ENCODE peak calls at places on chromosomes 2 and 18, in six cellular contexts. W is colonic mucosa, X is astrocyte, Y is brain microvascular endothelial cell, I is mucosa of descending colon, U is epithelial cell of proximal tubule. Z is an unnamed sample.

GRCh38 chr2:3738454-3738853 is 35.1 kb downstream of the DCDC2C start:
- DNase-seq in X (no peak), W (no peak), Y (peak), I (no peak), U (no peak), Z (no peak)

GRCh38 chr2:47738331-47738730 is 44.6 kb upstream of the MSH6 start:
- DNase-seq in W (no peak), Y (no peak), X (no peak), I (no peak), U (no peak), Z (no peak)

GRCh38 chr2:102826904-102827303 is 65.1 kb downstream of the TMEM182 start:
- DNase-seq in W (no peak), U (no peak), Y (peak), I (no peak), X (peak), Z (no peak)

GRCh38 chr2:150528861-150529801 is 41.7 kb upstream of the RND3 start:
- DNase-seq in W (no peak), Y (peak), U (peak), I (no peak), X (peak), Z (no peak)

GRCh38 chr18:35436076-35436649 is 59.0 kb upstream of the ZNF396 start:
- DNase-seq in I (no peak), W (no peak), X (peak), U (no peak), Y (peak), Z (no peak)

GRCh38 chr18:31723998-31724711 is 36.5 kb downstream of the SLC25A52 start:
- DNase-seq in Y (no peak), W (no peak), X (peak), I (no peak), U (no peak), Z (no peak)

GRCh38 chr2:72128843-72129227 is 18.8 kb downstream of the CYP26B1 start:
- DNase-seq in W (peak), X (no peak), I (no peak), U (no peak), Y (no peak), Z (no peak)

GRCh38 chr2:39378968-39379367 is 58.1 kb downstream of the MAP4K3 start:
- DNase-seq in X (peak), I (no peak), Y (no peak), W (no peak), U (no peak), Z (no peak)

GRCh38 chr2:162072976-162073775 is 839 bp downstream of the DPP4 start:
- DNase-seq in I (no peak), U (no peak), W (peak), Y (no peak), X (no peak), Z (peak)

GRCh38 chr2:96923810-96924774 is 54.2 kb upstream of the SEMA4C start:
- DNase-seq in I (peak), W (no peak), Y (no peak), U (no peak), X (no peak), Z (no peak)

GRCh38 chr2:223941579-223942277 is 3.4 kb downstream of the WDFY1 start:
- DNase-seq in I (no peak), Y (peak), W (no peak), U (no peak), X (peak), Z (peak)

GRCh38 chr2:53782681-53783080 is 4.1 kb downstream of the ASB3 start:
- DNase-seq in X (no peak), W (no peak), I (no peak), U (no peak), Y (no peak), Z (no peak)

GRCh38 chr2:144454466-144455287 is 65.2 kb downstream of the ZEB2 start:
- DNase-seq in I (no peak), U (no peak), W (no peak), X (no peak), Y (no peak), Z (no peak)

GRCh38 chr18:78518805-78519204 is 460.8 kb upstream of the SALL3 start:
- DNase-seq in W (no peak), Y (no peak), U (no peak), X (no peak), I (no peak), Z (no peak)

GRCh38 chr2:214533511-214533910 is 122.7 kb downstream of the VWC2L start:
- DNase-seq in X (peak), Y (no peak), U (no peak), W (no peak), I (no peak), Z (no peak)

GRCh38 chr2:119182046-119182445 is 23.5 kb upstream of the C1QL2 start:
- DNase-seq in Y (no peak), W (no peak), I (no peak), U (no peak), X (no peak), Z (no peak)

GRCh38 chr2:215919624-215920243 is 93.6 kb downstream of the MREG start:
- DNase-seq in U (no peak), Y (no peak), I (no peak), W (no peak), X (no peak), Z (no peak)

GRCh38 chr2:226911932-226912331 is 76.1 kb downstream of the RHBDD1 start:
- DNase-seq in W (no peak), X (peak), I (no peak), Y (peak), U (no peak), Z (no peak)

GRCh38 chr2:174035117-174035516 is 69.9 kb upstream of the SP3 start:
- DNase-seq in I (no peak), W (no peak), Y (no peak), X (no peak), U (no peak), Z (no peak)

GRCh38 chr2:61707984-61708852 is 145.6 kb downstream of the FAM161A start:
- DNase-seq in Y (peak), X (peak), U (peak), W (no peak), I (no peak), Z (no peak)

GRCh38 chr18:12883003-12883683 is 894 bp downstream of the PTPN2 start:
- DNase-seq in Y (no peak), U (no peak), W (peak), X (peak), I (no peak), Z (no peak)

GRCh38 chr2:238462782-238463396 is 36.2 kb downstream of the ASB1 start:
- DNase-seq in X (no peak), I (no peak), Y (peak), U (peak), W (no peak), Z (no peak)

GRCh38 chr2:196331143-196331542 is 159.8 kb upstream of the STK17B start:
- DNase-seq in I (no peak), Y (peak), W (peak), U (no peak), X (peak), Z (peak)

GRCh38 chr18:22021701-22022100 is 147.7 kb upstream of the GATA6 start:
- DNase-seq in U (no peak), X (no peak), I (peak), W (peak), Y (no peak), Z (no peak)

GRCh38 chr2:128390256-128390990 is 71.8 kb upstream of the HS6ST1 start:
- DNase-seq in U (no peak), I (peak), X (no peak), W (no peak), Y (no peak), Z (no peak)

GRCh38 chr2:119040730-119041129 is 98.7 kb downstream of the MARCO start:
- DNase-seq in Y (no peak), W (no peak), X (no peak), U (no peak), I (no peak), Z (no peak)

GRCh38 chr2:219171231-219171651 is 1.4 kb upstream of the SLC23A3 start:
- DNase-seq in W (peak), X (peak), I (no peak), U (peak), Y (peak), Z (no peak)

GRCh38 chr2:60826126-60826525 is 55.2 kb upstream of the REL start:
- DNase-seq in U (no peak), W (no peak), I (no peak), X (no peak), Y (no peak), Z (no peak)

GRCh38 chr18:34626404-34627137 is 83.5 kb upstream of the DTNA start:
- DNase-seq in I (no peak), W (no peak), U (peak), X (peak), Y (peak), Z (no peak)

GRCh38 chr2:205372141-205372540 is 310.2 kb upstream of the NRP2 start:
- DNase-seq in X (peak), Y (peak), U (no peak), W (no peak), I (no peak), Z (no peak)

GRCh38 chr18:78479443-78479842 is 500.2 kb upstream of the SALL3 start:
- DNase-seq in W (no peak), U (no peak), I (no peak), Y (no peak), X (no peak), Z (no peak)

GRCh38 chr18:44098551-44099098 is 582.1 kb upstream of the SETBP1 start:
- DNase-seq in Y (peak), X (peak), W (no peak), I (no peak), U (no peak), Z (no peak)

GRCh38 chr2:96135621-96136020 is 2.7 kb downstream of the ASTL start:
- DNase-seq in Y (no peak), U (no peak), W (no peak), X (no peak), I (peak), Z (no peak)

GRCh38 chr2:230885467-230886130 is 20.9 kb downstream of the ITM2C start:
- DNase-seq in W (no peak), U (no peak), X (peak), Y (peak), I (peak), Z (peak)

GRCh38 chr18:74963820-74964446 is 245.0 kb downstream of the PTGR3 start:
- DNase-seq in U (no peak), I (no peak), Y (peak), X (peak), W (peak), Z (no peak)
- TF ChIP-seq CTCF in U (peak), I (no peak), Y (peak), X (peak), W (peak), Z (peak)

GRCh38 chr2:234393352-234393751 is 103.5 kb downstream of the ARL4C start:
- DNase-seq in I (no peak), W (no peak), Y (no peak), U (no peak), X (no peak), Z (no peak)
- H3K4me3 ChIP-seq in I (no peak), W (no peak), Y (no peak), U (no peak), X (no peak), Z (no peak)

GRCh38 chr2:20676353-20677215 is 9.6 kb downstream of the GDF7 start:
- DNase-seq in W (no peak), U (peak), Y (no peak), X (no peak), I (no peak), Z (peak)
- TF ChIP-seq CTCF in W (no peak), U (peak), Y (no peak), X (no peak), I (peak), Z (peak)

DNA sequence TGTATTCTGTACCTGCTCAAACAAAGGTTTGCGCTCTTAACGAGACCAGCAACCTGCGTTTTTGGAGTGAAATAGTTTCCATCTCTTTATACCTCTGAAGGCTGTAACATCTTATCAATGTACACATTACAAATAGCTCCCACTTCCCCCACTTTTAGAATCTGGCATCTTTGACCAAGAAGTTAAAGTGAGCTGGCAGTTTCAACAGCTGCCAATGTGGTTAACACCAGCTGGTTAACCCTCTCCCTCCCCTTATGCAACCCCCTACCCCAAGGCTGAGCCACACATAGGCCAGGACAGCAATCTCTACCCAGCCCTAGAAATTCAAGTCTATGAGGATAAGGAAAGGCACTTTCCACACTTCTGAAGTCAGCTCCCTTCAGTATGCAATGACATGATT is 2.2 kb upstream of the SERTAD2 start:
- DNase-seq in Y (no peak), I (no peak), W (no peak), U (no peak), X (no peak), Z (no peak)
- H3K4me3 ChIP-seq in Y (no peak), I (no peak), W (no peak), U (no peak), X (no peak), Z (no peak)